ENCODE peak calls at places on chromosome 14, in nine cellular contexts. M is tibial artery, D is A549, N is ovary, U is left ventricle myocardium inferior, Z is H9, Y is prostate gland, T is esophagus squamous epithelium, H is transverse colon. O is an unnamed sample.
A peak's percentile ranks its signal among the peaks of the same experiment; 100 is the strongest.

GRCh38 chr14:67393689-67394088 is 18.3 kb downstream of the PLEK2 start:
- DNase-seq in M (no peak), D (no peak), N (no peak), U (no peak), Z (no peak), Y (peak; percentile 50), T (no peak), H (no peak), O (no peak)

GRCh38 chr14:88002421-88002820 is 2.5 kb upstream of the GPR65 start:
- DNase-seq in M (no peak), D (no peak), N (no peak), U (no peak), Z (no peak), Y (no peak), T (no peak), H (no peak), O (no peak)

GRCh38 chr14:98114122-98114895 is 1157.7 kb downstream of the BCL11B start:
- DNase-seq in M (no peak), D (no peak), N (no peak), U (no peak), Z (no peak), Y (no peak), T (no peak), H (no peak), O (no peak)

GRCh38 chr14:99537399-99537798 is 56.2 kb downstream of the CCNK start:
- DNase-seq in M (no peak), D (peak; percentile 48), N (peak; percentile 79), U (peak; percentile 41), Z (no peak), Y (no peak), T (no peak), H (peak; percentile 48), O (no peak)

GRCh38 chr14:68269136-68269535 is 449.6 kb downstream of the RAD51B start:
- DNase-seq in M (no peak), D (no peak), N (no peak), U (no peak), Z (no peak), Y (no peak), T (no peak), H (no peak), O (no peak)

GRCh38 chr14:104230946-104231345 is 92.6 kb downstream of the KIF26A start:
- DNase-seq in M (no peak), D (no peak), N (no peak), U (no peak), Z (no peak), Y (no peak), T (no peak), H (peak; percentile 3), O (no peak)

GRCh38 chr14:74973003-74973614 is 17.7 kb upstream of the PGF start:
- DNase-seq in M (peak; percentile 75), D (no peak), N (no peak), U (peak; percentile 78), Z (no peak), Y (no peak), T (no peak), H (peak; percentile 28), O (no peak)

GRCh38 chr14:69719501-69719951 is 47.4 kb upstream of the SRSF5 start:
- DNase-seq in M (peak; percentile 72), D (no peak), N (peak; percentile 62), U (peak; percentile 50), Z (peak; percentile 40), Y (peak; percentile 22), T (no peak), H (peak; percentile 37), O (no peak)

GRCh38 chr14:60686865-60687264 is 37.3 kb downstream of the SIX4 start:
- DNase-seq in M (no peak), D (no peak), N (no peak), U (no peak), Z (no peak), Y (no peak), T (no peak), H (no peak), O (no peak)

GRCh38 chr14:58460772-58461171 is 33.3 kb downstream of the KIAA0586 start:
- DNase-seq in M (no peak), D (no peak), N (no peak), U (no peak), Z (no peak), Y (no peak), T (no peak), H (no peak), O (no peak)

GRCh38 chr14:48023881-48024280 is 348.5 kb upstream of the MDGA2 start:
- DNase-seq in M (no peak), D (no peak), N (no peak), U (no peak), Z (no peak), Y (no peak), T (no peak), H (no peak), O (peak; percentile 40)

GRCh38 chr14:91202234-91202974 is 42.1 kb downstream of the GPR68 start:
- DNase-seq in M (peak; percentile 73), D (no peak), N (no peak), U (peak; percentile 45), Z (no peak), Y (peak; percentile 35), T (no peak), H (no peak), O (peak; percentile 51)

GRCh38 chr14:101040538-101041442 is 137.3 kb upstream of the RTL1 start:
- DNase-seq in M (no peak), D (no peak), N (no peak), U (no peak), Z (no peak), Y (peak; percentile 39), T (no peak), H (no peak), O (no peak)

GRCh38 chr14:78259831-78260230 is 89.7 kb downstream of the NRXN3 start:
- DNase-seq in M (no peak), D (no peak), N (no peak), U (no peak), Z (no peak), Y (no peak), T (no peak), H (no peak), O (no peak)

GRCh38 chr14:59427653-59428578 is 37.3 kb downstream of the GPR135 start:
- DNase-seq in M (peak; percentile 90), D (no peak), N (peak; percentile 58), U (peak; percentile 72), Z (no peak), Y (no peak), T (no peak), H (no peak), O (no peak)

GRCh38 chr14:38723277-38723676 is 379.8 kb downstream of the SEC23A start:
- DNase-seq in M (no peak), D (no peak), N (no peak), U (no peak), Z (no peak), Y (no peak), T (no peak), H (no peak), O (no peak)
- H3K4me1 ChIP-seq in M (no peaks in the 10 kb centered on the region), D (no peaks in the 10 kb centered on the region), N (no peaks in the 10 kb centered on the region), U (no peaks in the 10 kb centered on the region), Z (no peaks in the 10 kb centered on the region), Y (no peaks in the 10 kb centered on the region), T (no peaks in the 10 kb centered on the region), H (no peaks in the 10 kb centered on the region), O (no peaks in the 10 kb centered on the region)

GRCh38 chr14:52724360-52724644 is 5.7 kb upstream of the STYX start:
- DNase-seq in M (no peak), D (no peak), N (no peak), U (no peak), Z (no peak), Y (no peak), T (no peak), H (no peak), O (no peak)

GRCh38 chr14:52730708-52731111 is 744 bp downstream of the STYX start:
- DNase-seq in M (no peak), D (no peak), N (no peak), U (no peak), Z (no peak), Y (no peak), T (no peak), H (no peak), O (no peak)

GRCh38 chr14:52729585-52729924 is 411 bp upstream of the STYX start:
- DNase-seq in M (no peak), D (no peak), N (no peak), U (no peak), Z (no peak), Y (no peak), T (no peak), H (no peak), O (no peak)

GRCh38 chr14:52733824-52734223 is 3.9 kb downstream of the STYX start:
- DNase-seq in M (no peak), D (no peak), N (no peak), U (no peak), Z (peak; percentile 42), Y (no peak), T (no peak), H (no peak), O (no peak)

GRCh38 chr14:52729925-52730707 is at the start of gene STYX:
- DNase-seq in M (peak; percentile 99), D (peak; percentile 97), N (peak; percentile 99), U (peak; percentile 99), Z (peak; percentile 100), Y (peak; percentile 99), T (peak; percentile 96), H (peak; percentile 99), O (peak; percentile 99)
- TF ChIP-seq CTCF in M (peak; percentile 35), D (no peak), N (peak; percentile 18), U (peak; percentile 47), Z (no peak), Y (peak; percentile 67), T (peak; percentile 30), H (peak; percentile 64), O (no peak)

GRCh38 chr14:92646952-92647461 is 101.4 kb downstream of the LGMN start:
- DNase-seq in M (peak; percentile 86), D (peak; percentile 16), N (no peak), U (no peak), Z (no peak), Y (peak; percentile 52), T (no peak), H (peak; percentile 46), O (no peak)

GRCh38 chr14:92641306-92641705 is 107.1 kb downstream of the LGMN start:
- DNase-seq in M (no peak), D (no peak), N (no peak), U (no peak), Z (no peak), Y (no peak), T (no peak), H (no peak), O (no peak)

GRCh38 chr14:92645841-92646478 is 102.5 kb downstream of the LGMN start:
- DNase-seq in M (no peak), D (no peak), N (no peak), U (no peak), Z (no peak), Y (no peak), T (no peak), H (no peak), O (no peak)

GRCh38 chr14:92644601-92645515 is 103.6 kb downstream of the LGMN start:
- DNase-seq in M (no peak), D (no peak), N (no peak), U (no peak), Z (no peak), Y (no peak), T (no peak), H (no peak), O (no peak)

GRCh38 chr14:92644166-92644565 is 104.3 kb downstream of the LGMN start:
- DNase-seq in M (no peak), D (no peak), N (no peak), U (no peak), Z (no peak), Y (no peak), T (no peak), H (no peak), O (no peak)
- H3K4me1 ChIP-seq in M (peaks cover 3% of the 10 kb centered on the region), D (no peaks in the 10 kb centered on the region), N (no peaks in the 10 kb centered on the region), U (peaks cover 31% of the 10 kb centered on the region), Z (no peaks in the 10 kb centered on the region), Y (peaks cover 13% of the 10 kb centered on the region), T (peaks cover 25% of the 10 kb centered on the region), H (peaks cover 22% of the 10 kb centered on the region), O (peaks cover 10% of the 10 kb centered on the region)

GRCh38 chr14:33676135-33676566 is 274.7 kb downstream of the EGLN3 start:
- DNase-seq in M (no peak), D (peak; percentile 37), N (no peak), U (peak; percentile 20), Z (peak; percentile 89), Y (peak; percentile 23), T (no peak), H (peak; percentile 10), O (no peak)
- TF ChIP-seq CTCF in M (no peak), D (peak; percentile 9), N (no peak), U (peak; percentile 57), Z (peak; percentile 78), Y (peak; percentile 40), T (no peak), H (no peak), O (no peak)

O was measured in lung.